ENCODE peak calls at places on chromosome 21, in ten cellular contexts. U, E, Q, Y, O, M, T, P, J and L are unnamed samples.
A peak's percentile ranks its signal among the peaks of the same experiment; 100 is the strongest.

GRCh38 chr21:28986677-28987076 is 6.0 kb downstream of the LTN1 start:
- DNase-seq in J (no peak), E (no peak), U (no peak), Q (no peak), Y (no peak), M (no peak), T (no peak), P (no peak), O (no peak), L (no peak)

GRCh38 chr21:25708467-25709065 is 26.1 kb downstream of the ATP5PF start:
- DNase-seq in T (peak; percentile 43), U (peak; percentile 42), Q (no peak), E (peak; percentile 36), P (peak; percentile 23), Y (peak; percentile 31), O (peak; percentile 14), M (peak; percentile 39), J (no peak), L (peak; percentile 64)

GRCh38 chr21:33560965-33561364 is 18.1 kb downstream of the SON start:
- DNase-seq in P (no peak), O (no peak), J (no peak), Y (no peak), U (no peak), M (no peak), E (no peak), Q (no peak), T (no peak), L (no peak)

GRCh38 chr21:28074676-28075075 is 918.0 kb downstream of the LTN1 start:
- DNase-seq in Y (no peak), J (no peak), U (no peak), T (no peak), O (no peak), M (no peak), P (no peak), Q (no peak), E (no peak), L (no peak)

GRCh38 chr21:36910581-36911307 is 55.7 kb downstream of the HLCS start:
- DNase-seq in M (no peak), U (no peak), T (no peak), E (no peak), J (peak; percentile 65), O (no peak), Y (peak; percentile 70), P (no peak), Q (no peak), L (no peak)

GRCh38 chr21:46207920-46208571 is 20.5 kb downstream of the LSS start:
- DNase-seq in O (no peak), E (no peak), U (no peak), T (no peak), J (no peak), P (no peak), M (no peak), Q (no peak), Y (no peak), L (no peak)

GRCh38 chr21:39094847-39095525 is 88.3 kb downstream of the PSMG1 start:
- DNase-seq in M (no peak), O (no peak), P (no peak), Q (no peak), U (no peak), Y (peak; percentile 95), E (no peak), T (peak; percentile 54), J (no peak), L (no peak)

GRCh38 chr21:31158789-31159581 is 120.7 kb upstream of the KRTAP19-8 start:
- DNase-seq in P (no peak), T (no peak), E (no peak), J (no peak), O (no peak), Y (no peak), M (no peak), U (no peak), Q (no peak), L (no peak)

GRCh38 chr21:25329227-25329626 is 278.1 kb downstream of the MRPL39 start:
- DNase-seq in M (no peak), P (no peak), U (no peak), Y (peak; percentile 92), T (no peak), E (no peak), O (no peak), J (no peak), Q (no peak), L (no peak)

GRCh38 chr21:41769933-41770332 is 3.1 kb upstream of the RIPK4 start:
- DNase-seq in T (no peak), O (no peak), Q (no peak), E (no peak), J (no peak), M (no peak), P (no peak), Y (no peak), U (no peak), L (no peak)

GRCh38 chr21:33058468-33059318 is 11.2 kb upstream of the OLIG1 start:
- DNase-seq in P (peak; percentile 65), T (no peak), U (no peak), M (no peak), Y (no peak), Q (no peak), O (peak; percentile 51), J (peak; percentile 81), E (no peak), L (no peak)

GRCh38 chr21:17769049-17769845 is 49.9 kb downstream of the C21orf91 start:
- DNase-seq in P (no peak), O (no peak), T (no peak), M (no peak), J (no peak), E (no peak), Q (no peak), Y (no peak), U (no peak), L (no peak)

GRCh38 chr21:31609081-31609480 is 50.4 kb upstream of the SOD1 start:
- DNase-seq in J (no peak), Q (no peak), U (peak; percentile 37), T (no peak), M (no peak), P (no peak), Y (no peak), O (no peak), E (no peak), L (no peak)

GRCh38 chr21:41445465-41445862 is 19.4 kb downstream of the MX1 start:
- DNase-seq in M (no peak), E (no peak), U (no peak), Y (no peak), P (no peak), T (no peak), Q (no peak), O (no peak), J (no peak), L (no peak)

GRCh38 chr21:45942011-45942546 is 39.5 kb upstream of the COL6A1 start:
- DNase-seq in Y (no peak), O (no peak), U (no peak), T (no peak), Q (no peak), J (no peak), M (no peak), E (no peak), P (no peak), L (no peak)

GRCh38 chr21:45050786-45051489 is 23.4 kb upstream of the ADARB1 start:
- DNase-seq in Q (peak; percentile 75), Y (peak; percentile 71), U (no peak), T (no peak), J (no peak), E (no peak), M (no peak), O (no peak), P (no peak), L (peak; percentile 62)

GRCh38 chr21:15604424-15604823 is 125.4 kb upstream of the USP25 start:
- DNase-seq in T (no peak), M (no peak), Q (peak; percentile 53), U (no peak), Y (peak; percentile 70), J (no peak), O (no peak), E (no peak), P (no peak), L (peak; percentile 22)

GRCh38 chr21:34091607-34092006 is 18.2 kb downstream of the MRPS6 start:
- DNase-seq in T (no peak), P (no peak), J (no peak), Q (no peak), M (no peak), O (no peak), U (no peak), Y (no peak), E (no peak), L (no peak)

GRCh38 chr21:45859762-45860357 is 121.7 kb upstream of the COL6A1 start:
- DNase-seq in P (no peak), U (no peak), Y (no peak), J (no peak), O (no peak), T (no peak), Q (peak; percentile 38), M (no peak), E (no peak), L (no peak)

GRCh38 chr21:38679531-38679930 is 126.2 kb upstream of the ETS2 start:
- DNase-seq in P (no peak), J (no peak), T (peak; percentile 8), Y (peak; percentile 85), Q (no peak), O (no peak), U (no peak), M (no peak), E (no peak), L (no peak)

GRCh38 chr21:46196733-46197132 is 12.5 kb upstream of the SPATC1L start:
- DNase-seq in T (no peak), Q (no peak), J (no peak), O (no peak), M (no peak), Y (no peak), U (no peak), E (no peak), P (no peak), L (no peak)

GRCh38 chr21:26945916-26946315 is 21.0 kb downstream of the ADAMTS5 start:
- DNase-seq in E (no peak), Q (no peak), P (peak; percentile 37), O (no peak), U (peak; percentile 14), T (no peak), M (no peak), J (peak; percentile 56), Y (peak; percentile 12), L (peak; percentile 26)

GRCh38 chr21:44421901-44422840 is 33.1 kb upstream of the LRRC3 start:
- DNase-seq in P (no peak), T (no peak), Y (no peak), U (no peak), J (peak; percentile 19), M (no peak), E (no peak), O (no peak), Q (peak; percentile 35), L (peak; percentile 5)

GRCh38 chr21:38249879-38250278 is 6.9 kb upstream of the KCNJ15 start:
- DNase-seq in Q (no peak), T (no peak), E (no peak), J (no peak), P (no peak), O (no peak), M (no peak), Y (no peak), U (no peak), L (no peak)

GRCh38 chr21:45162809-45163208 is 88.4 kb downstream of the ADARB1 start:
- DNase-seq in U (no peak), Y (no peak), O (no peak), T (no peak), M (no peak), E (no peak), P (no peak), J (no peak), Q (no peak), L (no peak)

GRCh38 chr21:42161401-42161956 is 57.5 kb upstream of the ABCG1 start:
- DNase-seq in P (no peak), T (no peak), U (no peak), O (no peak), M (no peak), Q (no peak), J (no peak), Y (no peak), E (no peak), L (no peak)

GRCh38 chr21:38165466-38166213 is 91.2 kb upstream of the KCNJ15 start:
- DNase-seq in J (no peak), Y (peak; percentile 82), E (no peak), Q (no peak), T (no peak), U (no peak), O (no peak), M (no peak), P (no peak), L (no peak)

GRCh38 chr21:28761709-28762356 is 230.8 kb downstream of the LTN1 start:
- DNase-seq in J (no peak), P (no peak), Q (no peak), T (no peak), E (no peak), U (no peak), M (no peak), O (no peak), Y (peak; percentile 73), L (no peak)